ENCODE peak calls at places on chromosome 1, in nine cellular contexts. One of them, this sample, is unnamed.

GRCh38 chr1:231170875-231171274 is 9.0 kb downstream of the TRIM67 start:
- DNase-seq in epithelial cell of esophagus: no peak
- DNase-seq in tibial nerve: no peak
- DNase-seq in CD4-positive, alpha-beta T cell: no peak
- DNase-seq in glomerular endothelial cell: no peak
- DNase-seq in neural progenitor cell: no peak
- DNase-seq in Calu3: no peak
- DNase-seq in aorta: no peak
- DNase-seq in EH: no peak
- DNase-seq in this sample: no peak

GRCh38 chr1:248923932-248924331 is 17.9 kb downstream of the PGBD2 start:
- DNase-seq in Calu3: no peak
- DNase-seq in aorta: no peak
- DNase-seq in neural progenitor cell: no peak
- DNase-seq in glomerular endothelial cell: no peak
- DNase-seq in tibial nerve: no peak
- DNase-seq in CD4-positive, alpha-beta T cell: no peak
- DNase-seq in EH: no peak
- DNase-seq in epithelial cell of esophagus: no peak
- DNase-seq in this sample: no peak

GRCh38 chr1:239920214-239920613 is 171.5 kb upstream of the FMN2 start:
- DNase-seq in epithelial cell of esophagus: no peak
- DNase-seq in aorta: no peak
- DNase-seq in CD4-positive, alpha-beta T cell: no peak
- DNase-seq in tibial nerve: no peak
- DNase-seq in glomerular endothelial cell: no peak
- DNase-seq in Calu3: no peak
- DNase-seq in neural progenitor cell: no peak
- DNase-seq in EH: no peak
- DNase-seq in this sample: no peak

GRCh38 chr1:153583976-153584375 is 18.3 kb upstream of the S100A2 start:
- DNase-seq in neural progenitor cell: no peak
- DNase-seq in glomerular endothelial cell: no peak
- DNase-seq in aorta: no peak
- DNase-seq in Calu3: no peak
- DNase-seq in epithelial cell of esophagus: no peak
- DNase-seq in EH: peak; percentile 39
- DNase-seq in tibial nerve: no peak
- DNase-seq in CD4-positive, alpha-beta T cell: no peak
- DNase-seq in this sample: no peak

GRCh38 chr1:160680399-160680798 is 31.2 kb downstream of the CD48 start:
- DNase-seq in neural progenitor cell: no peak
- DNase-seq in CD4-positive, alpha-beta T cell: no peak
- DNase-seq in tibial nerve: no peak
- DNase-seq in epithelial cell of esophagus: no peak
- DNase-seq in aorta: no peak
- DNase-seq in Calu3: no peak
- DNase-seq in glomerular endothelial cell: no peak
- DNase-seq in EH: no peak
- DNase-seq in this sample: no peak

GRCh38 chr1:214003233-214003632 is 15.5 kb downstream of the PROX1 start:
- DNase-seq in aorta: no peak
- DNase-seq in Calu3: no peak
- DNase-seq in tibial nerve: no peak
- DNase-seq in neural progenitor cell: no peak
- DNase-seq in EH: no peak
- DNase-seq in CD4-positive, alpha-beta T cell: no peak
- DNase-seq in epithelial cell of esophagus: no peak
- DNase-seq in glomerular endothelial cell: no peak
- DNase-seq in this sample: no peak

GRCh38 chr1:51445346-51446090 is 73.5 kb downstream of the EPS15 start:
- DNase-seq in aorta: no peak
- DNase-seq in neural progenitor cell: no peak
- DNase-seq in glomerular endothelial cell: no peak
- DNase-seq in EH: peak; percentile 44
- DNase-seq in Calu3: no peak
- DNase-seq in tibial nerve: no peak
- DNase-seq in epithelial cell of esophagus: no peak
- DNase-seq in CD4-positive, alpha-beta T cell: no peak
- DNase-seq in this sample: no peak

GRCh38 chr1:1337793-1338147 is 6.7 kb downstream of the TAS1R3 start:
- DNase-seq in CD4-positive, alpha-beta T cell: no peak
- DNase-seq in glomerular endothelial cell: no peak
- DNase-seq in aorta: no peak
- DNase-seq in epithelial cell of esophagus: peak; percentile 77
- DNase-seq in EH: no peak
- DNase-seq in Calu3: no peak
- DNase-seq in tibial nerve: no peak
- DNase-seq in neural progenitor cell: no peak
- DNase-seq in this sample: no peak

GRCh38 chr1:111441573-111442192 is 7.4 kb downstream of the WDR77 start:
- DNase-seq in CD4-positive, alpha-beta T cell: peak; percentile 61
- DNase-seq in aorta: no peak
- DNase-seq in epithelial cell of esophagus: peak; percentile 37
- DNase-seq in glomerular endothelial cell: no peak
- DNase-seq in Calu3: peak; percentile 28
- DNase-seq in neural progenitor cell: peak; percentile 68
- DNase-seq in tibial nerve: no peak
- DNase-seq in EH: peak; percentile 14
- DNase-seq in this sample: peak; percentile 40

GRCh38 chr1:5856246-5856815 is 135.9 kb downstream of the NPHP4 start:
- DNase-seq in aorta: no peak
- DNase-seq in neural progenitor cell: no peak
- DNase-seq in glomerular endothelial cell: no peak
- DNase-seq in tibial nerve: no peak
- DNase-seq in Calu3: no peak
- DNase-seq in CD4-positive, alpha-beta T cell: no peak
- DNase-seq in epithelial cell of esophagus: peak; percentile 16
- DNase-seq in EH: no peak
- DNase-seq in this sample: peak; percentile 33

GRCh38 chr1:2859219-2859880 is 57.9 kb upstream of the TTC34 start:
- DNase-seq in glomerular endothelial cell: no peak
- DNase-seq in epithelial cell of esophagus: no peak
- DNase-seq in tibial nerve: no peak
- DNase-seq in CD4-positive, alpha-beta T cell: no peak
- DNase-seq in aorta: no peak
- DNase-seq in Calu3: no peak
- DNase-seq in neural progenitor cell: no peak
- DNase-seq in EH: no peak
- DNase-seq in this sample: no peak

GRCh38 chr1:32208891-32209309 is at the start of gene DCDC2B:
- DNase-seq in Calu3: peak; percentile 91
- DNase-seq in epithelial cell of esophagus: peak; percentile 73
- DNase-seq in glomerular endothelial cell: no peak
- DNase-seq in aorta: no peak
- DNase-seq in EH: peak; percentile 50
- DNase-seq in tibial nerve: no peak
- DNase-seq in neural progenitor cell: no peak
- DNase-seq in CD4-positive, alpha-beta T cell: no peak
- DNase-seq in this sample: peak; percentile 51

GRCh38 chr1:20837554-20838192 is 50.6 kb upstream of the HP1BP3 start:
- DNase-seq in neural progenitor cell: no peak
- DNase-seq in aorta: no peak
- DNase-seq in Calu3: no peak
- DNase-seq in epithelial cell of esophagus: no peak
- DNase-seq in tibial nerve: no peak
- DNase-seq in CD4-positive, alpha-beta T cell: no peak
- DNase-seq in glomerular endothelial cell: no peak
- DNase-seq in EH: no peak
- DNase-seq in this sample: peak; percentile 16

GRCh38 chr1:221832617-221833016 is 90.7 kb upstream of the DUSP10 start:
- DNase-seq in aorta: no peak
- DNase-seq in tibial nerve: no peak
- DNase-seq in glomerular endothelial cell: no peak
- DNase-seq in EH: peak; percentile 35
- DNase-seq in CD4-positive, alpha-beta T cell: no peak
- DNase-seq in Calu3: no peak
- DNase-seq in epithelial cell of esophagus: peak; percentile 89
- DNase-seq in neural progenitor cell: no peak
- DNase-seq in this sample: no peak

GRCh38 chr1:1610796-1611597 is 4.3 kb upstream of the MIB2 start:
- DNase-seq in aorta: peak; percentile 60
- DNase-seq in epithelial cell of esophagus: no peak
- DNase-seq in CD4-positive, alpha-beta T cell: no peak
- DNase-seq in Calu3: no peak
- DNase-seq in tibial nerve: no peak
- DNase-seq in glomerular endothelial cell: no peak
- DNase-seq in neural progenitor cell: no peak
- DNase-seq in EH: no peak
- DNase-seq in this sample: peak; percentile 57

GRCh38 chr1:7549693-7550161 is 221.4 kb upstream of the VAMP3 start:
- DNase-seq in neural progenitor cell: no peak
- DNase-seq in Calu3: no peak
- DNase-seq in glomerular endothelial cell: no peak
- DNase-seq in CD4-positive, alpha-beta T cell: no peak
- DNase-seq in epithelial cell of esophagus: peak; percentile 58
- DNase-seq in tibial nerve: no peak
- DNase-seq in aorta: peak; percentile 16
- DNase-seq in EH: peak; percentile 30
- DNase-seq in this sample: peak; percentile 16

GRCh38 chr1:46719689-46720088 is 775 bp upstream of the EFCAB14 start:
- DNase-seq in neural progenitor cell: no peak
- DNase-seq in epithelial cell of esophagus: peak; percentile 67
- DNase-seq in CD4-positive, alpha-beta T cell: no peak
- DNase-seq in EH: no peak
- DNase-seq in aorta: no peak
- DNase-seq in tibial nerve: no peak
- DNase-seq in Calu3: peak; percentile 49
- DNase-seq in glomerular endothelial cell: no peak
- DNase-seq in this sample: no peak

GRCh38 chr1:70866522-70867256 is 180.9 kb downstream of the PTGER3 start:
- DNase-seq in aorta: no peak
- DNase-seq in glomerular endothelial cell: no peak
- DNase-seq in neural progenitor cell: peak; percentile 1
- DNase-seq in CD4-positive, alpha-beta T cell: no peak
- DNase-seq in EH: no peak
- DNase-seq in Calu3: no peak
- DNase-seq in epithelial cell of esophagus: no peak
- DNase-seq in tibial nerve: no peak
- DNase-seq in this sample: no peak

GRCh38 chr1:37945743-37946702 is 830 bp downstream of the INPP5B start:
- DNase-seq in Calu3: no peak
- DNase-seq in epithelial cell of esophagus: no peak
- DNase-seq in tibial nerve: peak; percentile 43
- DNase-seq in EH: peak; percentile 90
- DNase-seq in aorta: peak; percentile 84
- DNase-seq in neural progenitor cell: no peak
- DNase-seq in glomerular endothelial cell: peak; percentile 55
- DNase-seq in CD4-positive, alpha-beta T cell: no peak
- DNase-seq in this sample: peak; percentile 98

GRCh38 chr1:199226163-199226562 is 587.3 kb downstream of the PTPRC start:
- DNase-seq in CD4-positive, alpha-beta T cell: no peak
- DNase-seq in Calu3: no peak
- DNase-seq in aorta: no peak
- DNase-seq in neural progenitor cell: no peak
- DNase-seq in glomerular endothelial cell: no peak
- DNase-seq in epithelial cell of esophagus: peak; percentile 69
- DNase-seq in tibial nerve: no peak
- DNase-seq in EH: peak; percentile 71
- DNase-seq in this sample: peak; percentile 44

GRCh38 chr1:228343211-228343661 is 63.4 kb downstream of the TRIM11 start:
- DNase-seq in tibial nerve: no peak
- DNase-seq in glomerular endothelial cell: no peak
- DNase-seq in aorta: peak; percentile 30
- DNase-seq in CD4-positive, alpha-beta T cell: no peak
- DNase-seq in Calu3: no peak
- DNase-seq in epithelial cell of esophagus: no peak
- DNase-seq in neural progenitor cell: no peak
- DNase-seq in EH: no peak
- DNase-seq in this sample: no peak

GRCh38 chr1:205965039-205965630 is 21.9 kb upstream of the SLC26A9 start:
- DNase-seq in aorta: peak; percentile 22
- DNase-seq in Calu3: no peak
- DNase-seq in epithelial cell of esophagus: no peak
- DNase-seq in EH: no peak
- DNase-seq in neural progenitor cell: peak; percentile 62
- DNase-seq in CD4-positive, alpha-beta T cell: no peak
- DNase-seq in tibial nerve: no peak
- DNase-seq in glomerular endothelial cell: no peak
- DNase-seq in this sample: no peak